ENCODE peak calls at places on chromosomes 5 and 9, in five cellular contexts. One of them, this sample, is unnamed.

GRCh38 chr5:98942849-98943248 is 14.0 kb upstream of the CHD1 start:
- DNase-seq in H1: no peak
- DNase-seq in HepG2: peak; percentile 51
- DNase-seq in HEK293T: no peak
- DNase-seq in GM12878: no peak
- DNase-seq in this sample: no peak

GRCh38 chr5:179298181-179298993 is 46.9 kb downstream of the ADAMTS2 start:
- DNase-seq in HEK293T: no peak
- DNase-seq in GM12878: no peak
- DNase-seq in H1: no peak
- DNase-seq in HepG2: no peak
- DNase-seq in this sample: no peak

GRCh38 chr5:42491699-42492098 is 68.5 kb downstream of the GHR start:
- DNase-seq in GM12878: no peak
- DNase-seq in HepG2: no peak
- DNase-seq in H1: no peak
- DNase-seq in HEK293T: no peak
- DNase-seq in this sample: no peak

GRCh38 chr9:126318858-126319257 is 7.8 kb upstream of the MVB12B start:
- DNase-seq in HEK293T: no peak
- DNase-seq in GM12878: no peak
- DNase-seq in H1: no peak
- DNase-seq in HepG2: no peak
- DNase-seq in this sample: no peak

GRCh38 chr9:132586830-132587483 is 4.6 kb downstream of the BARHL1 start:
- DNase-seq in GM12878: no peak
- DNase-seq in H1: no peak
- DNase-seq in HEK293T: no peak
- DNase-seq in HepG2: no peak
- DNase-seq in this sample: no peak

GRCh38 chr5:111408817-111409216 is 103.5 kb downstream of the STARD4 start:
- DNase-seq in H1: no peak
- DNase-seq in HepG2: no peak
- DNase-seq in GM12878: no peak
- DNase-seq in HEK293T: no peak
- DNase-seq in this sample: no peak

GRCh38 chr5:1410156-1411014 is 34.9 kb downstream of the SLC6A3 start:
- DNase-seq in H1: no peak
- DNase-seq in GM12878: no peak
- DNase-seq in HEK293T: no peak
- DNase-seq in HepG2: no peak
- DNase-seq in this sample: no peak

GRCh38 chr9:111482656-111483418 is 1.3 kb downstream of the ECPAS start:
- DNase-seq in H1: no peak
- DNase-seq in HEK293T: peak; percentile 60
- DNase-seq in HepG2: peak; percentile 57
- DNase-seq in GM12878: no peak
- DNase-seq in this sample: peak; percentile 46

GRCh38 chr9:124438091-124438490 is 12.2 kb upstream of the ADGRD2 start:
- DNase-seq in GM12878: no peak
- DNase-seq in HepG2: no peak
- DNase-seq in H1: no peak
- DNase-seq in HEK293T: no peak
- DNase-seq in this sample: no peak

GRCh38 chr5:40685191-40685590 is 5.5 kb downstream of the PTGER4 start:
- DNase-seq in H1: no peak
- DNase-seq in GM12878: no peak
- DNase-seq in HEK293T: no peak
- DNase-seq in HepG2: no peak
- DNase-seq in this sample: no peak

GRCh38 chr9:4042966-4043365 is 256.9 kb downstream of the GLIS3 start:
- DNase-seq in H1: no peak
- DNase-seq in HEK293T: no peak
- DNase-seq in HepG2: no peak
- DNase-seq in GM12878: no peak
- DNase-seq in this sample: no peak

GRCh38 chr9:109313351-109313750 is 7.5 kb downstream of the EPB41L4B start:
- DNase-seq in GM12878: no peak
- DNase-seq in HEK293T: no peak
- DNase-seq in HepG2: peak; percentile 50
- DNase-seq in H1: no peak
- DNase-seq in this sample: no peak

GRCh38 chr9:128568470-128569083 is 16.2 kb downstream of the SPTAN1 start:
- DNase-seq in H1: no peak
- DNase-seq in HepG2: no peak
- DNase-seq in GM12878: no peak
- DNase-seq in HEK293T: no peak
- DNase-seq in this sample: no peak

GRCh38 chr9:130382086-130382485 is 62.7 kb upstream of the ASS1 start:
- DNase-seq in HepG2: no peak
- DNase-seq in GM12878: no peak
- DNase-seq in HEK293T: no peak
- DNase-seq in H1: no peak
- DNase-seq in this sample: no peak

GRCh38 chr5:126811515-126812198 is 34.7 kb downstream of the LMNB1 start:
- DNase-seq in HEK293T: no peak
- DNase-seq in GM12878: no peak
- DNase-seq in H1: no peak
- DNase-seq in HepG2: no peak
- DNase-seq in this sample: no peak

GRCh38 chr9:26684029-26684428 is 208.6 kb downstream of the CAAP1 start:
- DNase-seq in GM12878: no peak
- DNase-seq in H1: no peak
- DNase-seq in HepG2: no peak
- DNase-seq in HEK293T: no peak
- DNase-seq in this sample: no peak

GRCh38 chr5:138082033-138082432 is 1.8 kb upstream of the WNT8A start:
- DNase-seq in GM12878: no peak
- DNase-seq in HEK293T: no peak
- DNase-seq in HepG2: peak; percentile 25
- DNase-seq in H1: no peak
- DNase-seq in this sample: no peak

GRCh38 chr9:69936427-69936826 is 107.2 kb upstream of the MAMDC2 start:
- DNase-seq in HEK293T: no peak
- DNase-seq in HepG2: no peak
- DNase-seq in GM12878: no peak
- DNase-seq in H1: no peak
- DNase-seq in this sample: no peak

GRCh38 chr5:54959673-54960418 is 25.5 kb downstream of the ESM1 start:
- DNase-seq in H1: peak; percentile 7
- DNase-seq in HepG2: peak; percentile 5
- DNase-seq in GM12878: no peak
- DNase-seq in HEK293T: peak; percentile 22
- DNase-seq in this sample: no peak

GRCh38 chr5:62457071-62457470 is 44.5 kb downstream of the IPO11 start:
- DNase-seq in H1: no peak
- DNase-seq in GM12878: no peak
- DNase-seq in HepG2: no peak
- DNase-seq in HEK293T: no peak
- DNase-seq in this sample: no peak

GRCh38 chr5:81093536-81094196 is 133.5 kb downstream of the RASGRF2 start:
- DNase-seq in H1: no peak
- DNase-seq in GM12878: no peak
- DNase-seq in HEK293T: no peak
- DNase-seq in HepG2: no peak
- DNase-seq in this sample: no peak

GRCh38 chr9:80175286-80175906 is 603.6 kb downstream of the TLE4 start:
- DNase-seq in GM12878: no peak
- DNase-seq in H1: no peak
- DNase-seq in HepG2: peak; percentile 23
- DNase-seq in HEK293T: no peak
- DNase-seq in this sample: no peak

GRCh38 chr5:132686193-132686592 is 12.4 kb downstream of the IL4 start:
- DNase-seq in HEK293T: no peak
- DNase-seq in H1: no peak
- DNase-seq in GM12878: no peak
- DNase-seq in HepG2: no peak
- DNase-seq in this sample: no peak

GRCh38 chr9:33430942-33431341 is 16.5 kb downstream of the AQP3 start:
- DNase-seq in HEK293T: no peak
- DNase-seq in GM12878: no peak
- DNase-seq in HepG2: no peak
- DNase-seq in H1: no peak
- DNase-seq in this sample: no peak

GRCh38 chr9:87109851-87110250 is 162.5 kb upstream of the GAS1 start:
- DNase-seq in GM12878: no peak
- DNase-seq in H1: no peak
- DNase-seq in HEK293T: no peak
- DNase-seq in HepG2: no peak
- DNase-seq in this sample: no peak

GRCh38 chr9:97293207-97293721 is 14.2 kb upstream of the CCDC180 start:
- DNase-seq in HEK293T: no peak
- DNase-seq in GM12878: no peak
- DNase-seq in H1: no peak
- DNase-seq in HepG2: peak; percentile 92
- DNase-seq in this sample: no peak

GRCh38 chr5:138448481-138449398 is 9.9 kb downstream of the REEP2 start:
- DNase-seq in GM12878: no peak
- DNase-seq in HepG2: no peak
- DNase-seq in H1: no peak
- DNase-seq in HEK293T: no peak
- DNase-seq in this sample: no peak

GRCh38 chr5:142896325-142897007 is 126.3 kb downstream of the ARHGAP26 start:
- DNase-seq in H1: no peak
- DNase-seq in HepG2: peak; percentile 74
- DNase-seq in HEK293T: no peak
- DNase-seq in GM12878: no peak
- DNase-seq in this sample: peak; percentile 40

GRCh38 chr9:12554636-12555035 is 138.5 kb upstream of the TYRP1 start:
- DNase-seq in HEK293T: no peak
- DNase-seq in GM12878: no peak
- DNase-seq in H1: no peak
- DNase-seq in HepG2: peak; percentile 5
- DNase-seq in this sample: peak; percentile 5

GRCh38 chr9:16364347-16364746 is 506.1 kb downstream of the BNC2 start:
- DNase-seq in H1: no peak
- DNase-seq in HEK293T: no peak
- DNase-seq in GM12878: no peak
- DNase-seq in HepG2: no peak
- DNase-seq in this sample: no peak

GRCh38 chr5:97458851-97459250 is 275.8 kb upstream of the RIOK2 start:
- DNase-seq in HEK293T: no peak
- DNase-seq in H1: no peak
- DNase-seq in HepG2: no peak
- DNase-seq in GM12878: peak; percentile 32
- DNase-seq in this sample: no peak

GRCh38 chr9:3292311-3292710 is 233.5 kb downstream of the RFX3 start:
- DNase-seq in H1: no peak
- DNase-seq in GM12878: no peak
- DNase-seq in HEK293T: no peak
- DNase-seq in HepG2: no peak
- DNase-seq in this sample: no peak

GRCh38 chr9:99180662-99181061 is 41.1 kb downstream of the ALG2 start:
- DNase-seq in HepG2: no peak
- DNase-seq in GM12878: no peak
- DNase-seq in HEK293T: no peak
- DNase-seq in H1: no peak
- DNase-seq in this sample: no peak
- TF ChIP-seq SUZ12 in HepG2: no peak
- TF ChIP-seq SUZ12 in GM12878: no peak
- TF ChIP-seq SUZ12 in HEK293T: no peak
- TF ChIP-seq SUZ12 in H1: no peak
- TF ChIP-seq SUZ12 in this sample: no peak

DNA sequence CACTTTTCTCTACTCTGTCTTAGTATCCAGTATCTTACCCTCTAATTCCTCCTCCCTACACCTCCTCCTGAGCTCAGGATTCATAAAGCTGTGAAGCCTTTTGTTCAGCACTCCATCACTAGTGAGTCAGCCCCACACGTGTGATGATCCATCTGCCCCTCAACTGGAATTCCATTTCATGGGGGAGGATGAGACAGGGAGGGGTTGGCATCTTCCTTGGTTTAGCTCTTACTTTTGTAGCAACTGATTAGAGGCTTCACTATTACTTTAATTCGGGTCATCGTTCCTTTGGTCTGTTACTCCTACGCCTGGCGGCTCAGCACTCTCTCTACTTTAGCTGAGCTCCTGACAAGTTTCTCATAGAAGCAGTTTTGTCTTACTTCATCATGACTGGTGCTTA is 11.8 kb downstream of the BTNL8 start:
- DNase-seq in HepG2: no peak
- DNase-seq in GM12878: no peak
- DNase-seq in H1: no peak
- DNase-seq in HEK293T: no peak
- DNase-seq in this sample: no peak
- TF ChIP-seq SUZ12 in HepG2: no peak
- TF ChIP-seq SUZ12 in GM12878: no peak
- TF ChIP-seq SUZ12 in H1: no peak
- TF ChIP-seq SUZ12 in HEK293T: no peak
- TF ChIP-seq SUZ12 in this sample: no peak

DNA sequence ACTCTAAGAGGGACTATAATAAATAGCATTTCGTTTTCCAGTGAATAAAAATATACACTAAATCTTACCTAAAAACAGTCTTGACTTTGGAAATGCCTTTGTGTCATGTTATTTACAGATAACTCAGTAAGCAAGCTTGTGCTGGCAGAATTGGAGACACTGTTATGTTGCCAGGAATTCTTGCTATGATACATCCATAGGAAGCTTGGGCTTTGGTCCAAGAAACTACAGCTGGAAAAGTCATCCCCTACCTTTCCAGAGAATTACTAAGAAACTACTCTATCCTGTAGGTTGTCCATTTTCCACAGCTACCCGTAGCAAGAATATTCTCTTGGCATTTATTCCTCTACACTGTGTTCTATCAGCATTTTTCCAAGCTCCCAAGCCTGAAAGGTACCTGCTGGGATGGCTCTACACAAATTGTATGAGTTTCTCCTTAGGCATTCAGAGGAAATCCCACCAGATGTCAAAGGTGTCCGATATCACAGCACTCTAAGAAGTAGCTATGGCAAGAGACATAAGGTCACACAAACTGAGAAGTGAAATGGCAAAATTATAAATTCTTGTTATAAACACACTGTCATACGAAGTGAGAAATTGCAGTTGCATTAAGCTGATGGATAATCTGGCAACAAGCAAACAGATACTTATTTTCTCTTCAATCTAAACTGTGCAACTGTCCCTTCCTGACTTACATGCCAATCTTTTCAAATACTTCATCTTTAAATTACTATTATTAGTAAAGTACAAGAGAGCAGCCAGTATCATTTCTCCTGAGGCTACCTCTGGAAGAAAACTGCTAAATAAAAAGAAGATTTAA is 68.5 kb downstream of the MCTP1 start:
- DNase-seq in GM12878: no peak
- DNase-seq in H1: no peak
- DNase-seq in HepG2: no peak
- DNase-seq in HEK293T: no peak
- DNase-seq in this sample: no peak
- TF ChIP-seq SUZ12 in GM12878: no peak
- TF ChIP-seq SUZ12 in H1: no peak
- TF ChIP-seq SUZ12 in HepG2: no peak
- TF ChIP-seq SUZ12 in HEK293T: no peak
- TF ChIP-seq SUZ12 in this sample: no peak

DNA sequence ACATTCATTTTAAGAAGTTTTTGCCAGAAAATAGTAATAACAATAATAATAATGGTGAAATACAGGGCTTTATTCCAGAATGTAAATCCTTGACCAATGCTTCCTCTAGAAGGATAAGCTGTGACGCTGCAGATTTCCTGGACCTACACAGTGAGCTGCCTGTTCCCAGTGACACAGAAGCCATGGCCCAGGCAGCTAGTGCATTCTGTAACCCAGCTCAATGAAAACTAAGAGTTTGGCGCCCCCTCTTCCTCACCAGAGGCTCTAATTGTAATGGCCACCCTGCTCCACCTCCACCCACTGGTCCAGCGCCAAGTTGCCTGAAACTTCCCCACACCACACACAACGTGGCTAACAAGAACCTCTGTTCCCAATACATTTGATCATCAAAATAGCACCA is 248.2 kb downstream of the CETN3 start:
- DNase-seq in HEK293T: peak; percentile 15
- DNase-seq in GM12878: no peak
- DNase-seq in H1: peak; percentile 31
- DNase-seq in HepG2: peak; percentile 18
- DNase-seq in this sample: no peak
- TF ChIP-seq SUZ12 in HEK293T: no peak
- TF ChIP-seq SUZ12 in GM12878: no peak
- TF ChIP-seq SUZ12 in H1: no peak
- TF ChIP-seq SUZ12 in HepG2: no peak
- TF ChIP-seq SUZ12 in this sample: no peak

This sample was measured in NT2/D1.